ENCODE peak calls at places on chromosomes 4 and X, in six cellular contexts. E, H, G, Z, I and O are unnamed samples.

GRCh38 chr4:69098470-69098869 is 2.2 kb downstream of the UGT2B7 start:
- DNase-seq in I (no peak), Z (no peak), G (no peak), H (no peak), E (no peak), O (peak; percentile 8)

GRCh38 chr4:76762136-76763130 is 135.5 kb downstream of the SOWAHB start:
- DNase-seq in H (no peak), E (no peak), G (no peak), I (no peak), Z (no peak), O (no peak)

GRCh38 chrX:12979011-12979629 is 4.2 kb downstream of the TMSB4X start:
- DNase-seq in G (no peak), Z (no peak), I (no peak), E (no peak), H (no peak), O (no peak)

GRCh38 chr4:791866-792630 is 33.9 kb downstream of the CPLX1 start:
- DNase-seq in I (peak; percentile 60), E (no peak), H (no peak), Z (no peak), G (peak; percentile 77), O (no peak)

GRCh38 chr4:169314906-169315305 is 44.1 kb upstream of the SH3RF1 start:
- DNase-seq in G (peak; percentile 83), H (no peak), Z (peak; percentile 81), I (peak; percentile 73), E (no peak), O (peak; percentile 84)

GRCh38 chrX:153871451-153871850 is 14.5 kb downstream of the L1CAM start:
- DNase-seq in G (no peak), E (no peak), H (no peak), Z (no peak), I (no peak), O (no peak)

GRCh38 chr4:168587326-168588125 is 90.7 kb downstream of the PALLD start:
- DNase-seq in G (peak; percentile 84), E (no peak), Z (no peak), H (no peak), I (peak; percentile 61), O (no peak)

GRCh38 chr4:153371835-153372234 is 27.3 kb downstream of the MND1 start:
- DNase-seq in G (no peak), E (no peak), I (no peak), Z (no peak), H (no peak), O (no peak)

GRCh38 chr4:109441858-109442480 is 8.4 kb downstream of the SEC24B start:
- DNase-seq in G (peak; percentile 39), I (no peak), Z (no peak), H (no peak), E (no peak), O (no peak)